ENCODE peak calls at places on chromosomes 13 and 19, in nine cellular contexts. C is HepG2, H is right cardiac atrium, Y is upper lobe of left lung, G is GM23338, X is upper lobe of right lung, M is HCT116, Q is pancreas, J is RWPE2. O is an unnamed sample.

GRCh38 chr13:84086847-84087162 is 204.5 kb upstream of the SLITRK1 start:
- ATAC-seq in C (no peak), H (no peak), Y (no peak), G (no peak), X (no peak), M (no peak), Q (no peak), J (no peak), O (no peak)

GRCh38 chr13:40247845-40248244 is 418.6 kb downstream of the FOXO1 start:
- ATAC-seq in C (no peak), H (no peak), Y (no peak), G (no peak), X (peak; percentile 55), M (no peak), Q (peak; percentile 67), J (no peak), O (no peak)

GRCh38 chr19:7494416-7495098 is 5.7 kb upstream of the PEX11G start:
- ATAC-seq in C (peak; percentile 93), H (peak; percentile 90), Y (peak; percentile 58), G (no peak), X (peak; percentile 52), M (no peak), Q (peak; percentile 73), J (peak; percentile 71), O (peak; percentile 55)

GRCh38 chr13:113628291-113629270 is 29.4 kb downstream of the ATP4B start:
- ATAC-seq in C (no peak), H (no peak), Y (no peak), G (peak; percentile 32), X (peak; percentile 21), M (no peak), Q (no peak), J (peak; percentile 25), O (no peak)

GRCh38 chr13:108828053-108828806 is 198.8 kb downstream of the MYO16 start:
- ATAC-seq in C (no peak), H (no peak), Y (no peak), G (no peak), X (no peak), M (no peak), Q (peak; percentile 87), J (peak; percentile 77), O (no peak)

GRCh38 chr13:40271511-40271910 is 394.9 kb downstream of the FOXO1 start:
- ATAC-seq in C (no peak), H (peak; percentile 56), Y (peak; percentile 24), G (peak; percentile 25), X (peak; percentile 30), M (no peak), Q (peak; percentile 29), J (no peak), O (peak; percentile 8)

GRCh38 chr19:5309438-5310204 is 31.0 kb downstream of the PTPRS start:
- ATAC-seq in C (no peak), H (peak; percentile 4), Y (no peak), G (peak; percentile 77), X (peak; percentile 14), M (peak; percentile 30), Q (no peak), J (no peak), O (no peak)

GRCh38 chr19:29549105-29550070 is 23.6 kb downstream of the VSTM2B start:
- ATAC-seq in C (no peak), H (peak; percentile 28), Y (no peak), G (no peak), X (peak; percentile 16), M (no peak), Q (no peak), J (no peak), O (no peak)

GRCh38 chr13:44112700-44113329 is 233.1 kb downstream of the LACC1 start:
- ATAC-seq in C (no peak), H (no peak), Y (no peak), G (no peak), X (no peak), M (no peak), Q (no peak), J (no peak), O (no peak)

GRCh38 chr13:42876810-42877550 is 95.6 kb downstream of the FAM216B start:
- ATAC-seq in C (no peak), H (no peak), Y (no peak), G (no peak), X (no peak), M (no peak), Q (no peak), J (peak; percentile 73), O (no peak)

GRCh38 chr19:17406039-17406886 is 833 bp upstream of the BST2 start:
- ATAC-seq in C (peak; percentile 61), H (no peak), Y (peak; percentile 5), G (no peak), X (peak; percentile 4), M (peak; percentile 43), Q (no peak), J (no peak), O (no peak)

GRCh38 chr13:43895940-43896339 is 16.2 kb downstream of the LACC1 start:
- ATAC-seq in C (no peak), H (no peak), Y (no peak), G (no peak), X (no peak), M (no peak), Q (no peak), J (no peak), O (no peak)

GRCh38 chr19:55400281-55401087 is 7.1 kb downstream of the UBE2S start:
- ATAC-seq in C (no peak), H (no peak), Y (no peak), G (peak; percentile 12), X (no peak), M (peak; percentile 35), Q (no peak), J (peak; percentile 18), O (no peak)

GRCh38 chr19:11574689-11575088 is 2.8 kb downstream of the ACP5 start:
- ATAC-seq in C (no peak), H (no peak), Y (no peak), G (no peak), X (no peak), M (no peak), Q (no peak), J (no peak), O (no peak)

GRCh38 chr13:49733181-49733951 is 42.1 kb upstream of the EBPL start:
- ATAC-seq in C (peak; percentile 70), H (no peak), Y (peak; percentile 91), G (no peak), X (peak; percentile 96), M (no peak), Q (peak; percentile 83), J (no peak), O (no peak)

GRCh38 chr19:10553943-10554381 is 10.3 kb downstream of the ATG4D start:
- ATAC-seq in C (no peak), H (no peak), Y (no peak), G (no peak), X (peak; percentile 8), M (no peak), Q (no peak), J (peak; percentile 51), O (no peak)

GRCh38 chr13:58032676-58033440 is 401.3 kb downstream of the PCDH17 start:
- ATAC-seq in C (no peak), H (no peak), Y (no peak), G (no peak), X (no peak), M (no peak), Q (no peak), J (no peak), O (no peak)

GRCh38 chr19:19451429-19452240 is 46.2 kb downstream of the GATAD2A start:
- ATAC-seq in C (no peak), H (no peak), Y (peak; percentile 81), G (no peak), X (peak; percentile 81), M (no peak), Q (no peak), J (no peak), O (no peak)

GRCh38 chr19:14407889-14408640 is 11.1 kb downstream of the DDX39A start:
- ATAC-seq in C (no peak), H (peak; percentile 2), Y (no peak), G (no peak), X (no peak), M (no peak), Q (no peak), J (no peak), O (no peak)

GRCh38 chr19:14406645-14407331 is 12.4 kb downstream of the DDX39A start:
- ATAC-seq in C (no peak), H (no peak), Y (no peak), G (no peak), X (no peak), M (no peak), Q (no peak), J (no peak), O (no peak)

GRCh38 chr19:14409157-14410053 is 9.7 kb downstream of the DDX39A start:
- ATAC-seq in C (no peak), H (no peak), Y (no peak), G (no peak), X (no peak), M (no peak), Q (no peak), J (no peak), O (no peak)

GRCh38 chr19:14410054-14410774 is 8.9 kb downstream of the DDX39A start:
- ATAC-seq in C (no peak), H (no peak), Y (no peak), G (no peak), X (peak; percentile 1), M (no peak), Q (no peak), J (no peak), O (no peak)

GRCh38 chr19:14408641-14409120 is 10.5 kb downstream of the DDX39A start:
- ATAC-seq in C (no peak), H (no peak), Y (no peak), G (no peak), X (no peak), M (no peak), Q (no peak), J (no peak), O (no peak)
- H3K27ac ChIP-seq in C (no peak overlapping the region), H (no peak overlapping the region), Y (no peak overlapping the region), G (no peak overlapping the region), X (no peak overlapping the region), M (no peak overlapping the region), Q (no peak overlapping the region), J (no peak overlapping the region), O (no peak overlapping the region)

GRCh38 chr13:24299488-24300114 is 9.8 kb upstream of the C1QTNF9 start:
- ATAC-seq in C (peak; percentile 30), H (no peak), Y (peak; percentile 53), G (no peak), X (peak; percentile 19), M (no peak), Q (no peak), J (no peak), O (no peak)
- H3K27ac ChIP-seq in C (no peak overlapping the region), H (no peak overlapping the region), Y (no peak overlapping the region), G (no peak overlapping the region), X (no peak overlapping the region), M (no peak overlapping the region), Q (no peak overlapping the region), J (no peak overlapping the region), O (no peak overlapping the region)

GRCh38 chr13:20388184-20388583 is 137.5 kb downstream of the CRYL1 start:
- ATAC-seq in C (no peak), H (no peak), Y (no peak), G (no peak), X (no peak), M (no peak), Q (no peak), J (no peak), O (no peak)
- H3K27ac ChIP-seq in C (no peak overlapping the region), H (no peak overlapping the region), Y (no peak overlapping the region), G (no peak overlapping the region), X (no peak overlapping the region), M (no peak overlapping the region), Q (no peak overlapping the region), J (peak overlapping the region; percentile 93), O (no peak overlapping the region)

DNA sequence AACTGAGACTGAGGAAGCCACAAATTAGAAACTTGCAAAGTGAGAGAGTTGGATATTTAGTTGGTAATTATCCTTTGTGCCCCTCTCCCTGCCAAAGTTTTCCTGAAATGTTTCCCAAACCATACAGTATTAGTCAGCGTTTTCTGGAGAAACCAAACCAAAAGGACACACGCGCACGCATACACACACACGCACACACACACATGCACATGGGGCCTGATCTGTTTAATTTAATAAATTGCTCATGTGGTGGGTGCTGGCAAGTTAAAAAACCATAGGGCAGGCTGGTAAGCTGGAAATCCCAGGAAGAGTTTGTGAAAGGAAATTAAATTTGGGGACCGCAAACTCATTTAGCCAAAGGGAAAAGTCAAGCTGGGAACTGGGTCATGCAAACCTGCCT is 11.7 kb upstream of the CYSLTR2 start:
- ATAC-seq in C (no peak), H (no peak), Y (no peak), G (no peak), X (no peak), M (no peak), Q (no peak), J (no peak), O (no peak)
- H3K27ac ChIP-seq in C (no peak overlapping the region), H (no peak overlapping the region), Y (no peak overlapping the region), G (no peak overlapping the region), X (no peak overlapping the region), M (no peak overlapping the region), Q (no peak overlapping the region), J (no peak overlapping the region), O (no peak overlapping the region)

O was measured in gastroesophageal sphincter.